ENCODE peak calls at places on chromosomes 16 and 17, in four cellular contexts. H, Q, X and S are unnamed samples.

GRCh38 chr17:39820541-39820940 is 43.6 kb downstream of the IKZF3 start:
- DNase-seq in Q (no peak), H (no peak), X (no peak), S (no peak)

GRCh38 chr17:78409191-78409621 is 30.8 kb downstream of the PGS1 start:
- DNase-seq in X (no peak), H (no peak), Q (no peak), S (no peak)

GRCh38 chr16:2765462-2766404 is 11.3 kb downstream of the ELOB start:
- DNase-seq in Q (no peak), X (no peak), H (no peak), S (no peak)

GRCh38 chr17:72205357-72205756 is 84.5 kb downstream of the SOX9 start:
- DNase-seq in X (no peak), H (no peak), Q (no peak), S (no peak)

GRCh38 chr16:53876811-53877210 is 172.9 kb downstream of the FTO start:
- DNase-seq in X (no peak), Q (no peak), H (no peak), S (no peak)

GRCh38 chr17:36592711-36593321 is 1.1 kb downstream of the DHRS11 start:
- DNase-seq in Q (no peak), X (no peak), H (no peak), S (peak)

GRCh38 chr16:89890200-89890599 is 16.8 kb downstream of the TCF25 start:
- DNase-seq in Q (no peak), X (no peak), H (no peak), S (no peak)

GRCh38 chr17:47240806-47241205 is 12.8 kb upstream of the ITGB3 start:
- DNase-seq in Q (no peak), H (no peak), X (no peak), S (no peak)

GRCh38 chr16:57480127-57480753 is 6.1 kb downstream of the DOK4 start:
- DNase-seq in H (no peak), Q (no peak), X (peak), S (peak)

GRCh38 chr17:77798481-77798880 is 160.0 kb upstream of the TNRC6C start:
- DNase-seq in Q (no peak), H (no peak), X (no peak), S (no peak)

GRCh38 chr17:62672957-62673356 is 45.5 kb downstream of the MRC2 start:
- DNase-seq in Q (no peak), X (no peak), H (no peak), S (no peak)

GRCh38 chr16:89958068-89958467 is 9.5 kb downstream of the DEF8 start:
- DNase-seq in Q (peak), H (no peak), X (peak), S (peak)

GRCh38 chr16:16064874-16065384 is 115.5 kb downstream of the ABCC1 start:
- DNase-seq in Q (no peak), H (no peak), X (no peak), S (no peak)

GRCh38 chr16:1117926-1118325 is 21.9 kb upstream of the C1QTNF8 start:
- DNase-seq in H (no peak), Q (no peak), X (no peak), S (no peak)

GRCh38 chr16:49959552-49960277 is 65.3 kb upstream of the CNEP1R1 start:
- DNase-seq in X (no peak), Q (no peak), H (no peak), S (no peak)

GRCh38 chr17:40158438-40158837 is 18.1 kb downstream of the CASC3 start:
- DNase-seq in X (no peak), Q (no peak), H (no peak), S (no peak)

GRCh38 chr16:54926166-54926838 is 4.4 kb upstream of the IRX5 start:
- DNase-seq in H (no peak), Q (no peak), X (no peak), S (no peak)

GRCh38 chr17:81273698-81274470 is 21.2 kb downstream of the SLC38A10 start:
- DNase-seq in H (no peak), X (no peak), Q (no peak), S (no peak)

GRCh38 chr16:83336630-83337029 is 471.1 kb upstream of the HSBP1 start:
- DNase-seq in Q (no peak), X (no peak), H (no peak), S (no peak)

GRCh38 chr17:28718317-28718672 is 627 bp upstream of the RAB34 start:
- DNase-seq in X (no peak), H (no peak), Q (no peak), S (no peak)

GRCh38 chr17:81153340-81153803 is 11.9 kb upstream of the PVALEF start:
- DNase-seq in X (peak), H (no peak), Q (no peak), S (no peak)

GRCh38 chr16:8631373-8631772 is 9.9 kb downstream of the METTL22 start:
- DNase-seq in Q (no peak), X (no peak), H (no peak), S (no peak)
- TF ChIP-seq TCF7L2 in Q (no peak), X (no peak), H (no peak), S (no peak)

GRCh38 chr17:79739148-79740062 is 8.7 kb downstream of the ENPP7 start:
- DNase-seq in H (no peak), Q (no peak), X (peak), S (peak)
- TF ChIP-seq TCF7L2 in H (no peak), Q (no peak), X (no peak), S (no peak)

GRCh38 chr16:81515281-81515680 is 70.7 kb downstream of the CMIP start:
- DNase-seq in Q (no peak), X (no peak), H (no peak), S (no peak)
- TF ChIP-seq TCF7L2 in Q (no peak), X (no peak), H (no peak), S (no peak)

GRCh38 chr17:57940653-57941329 is 14.4 kb downstream of the CUEDC1 start:
- DNase-seq in Q (no peak), X (no peak), H (no peak), S (no peak)
- TF ChIP-seq TCF7L2 in Q (no peak), X (no peak), H (no peak), S (no peak)

DNA sequence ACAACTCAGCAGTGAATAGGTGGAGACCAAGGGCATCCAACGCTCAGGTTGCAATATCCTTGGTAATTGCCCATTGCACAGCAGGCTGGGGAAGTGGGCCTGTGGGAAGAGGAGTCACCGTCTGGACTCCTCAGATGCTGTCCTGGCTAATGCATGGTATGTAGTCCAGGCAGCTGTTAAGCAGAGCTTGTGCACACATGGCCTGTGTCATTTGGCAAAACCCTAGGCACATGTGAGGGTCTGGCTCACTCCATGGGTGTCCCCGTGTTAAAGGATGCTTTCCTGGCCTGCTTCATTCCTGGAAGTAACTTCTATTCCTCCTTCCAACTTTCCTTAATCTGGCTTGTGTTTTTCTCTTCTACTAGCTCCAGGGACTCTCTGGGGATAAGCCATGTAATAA is 378.0 kb upstream of the CA10 start:
- DNase-seq in X (no peak), Q (no peak), H (no peak), S (no peak)
- TF ChIP-seq TCF7L2 in X (no peak), Q (no peak), H (no peak), S (no peak)

GRCh38 chr17:55709984-55710383 is 12.7 kb downstream of the TMEM100 start:
- DNase-seq in Q (no peak), H (no peak), X (no peak), S (no peak)

GRCh38 chr17:55709440-55709839 is 13.2 kb downstream of the TMEM100 start:
- DNase-seq in X (no peak), H (no peak), Q (no peak), S (no peak)

GRCh38 chr17:55708575-55708974 is 14.1 kb downstream of the TMEM100 start:
- DNase-seq in Q (no peak), H (no peak), X (no peak), S (no peak)

GRCh38 chr17:55710410-55710809 is 12.3 kb downstream of the TMEM100 start:
- DNase-seq in Q (no peak), H (no peak), X (no peak), S (no peak)

DNA sequence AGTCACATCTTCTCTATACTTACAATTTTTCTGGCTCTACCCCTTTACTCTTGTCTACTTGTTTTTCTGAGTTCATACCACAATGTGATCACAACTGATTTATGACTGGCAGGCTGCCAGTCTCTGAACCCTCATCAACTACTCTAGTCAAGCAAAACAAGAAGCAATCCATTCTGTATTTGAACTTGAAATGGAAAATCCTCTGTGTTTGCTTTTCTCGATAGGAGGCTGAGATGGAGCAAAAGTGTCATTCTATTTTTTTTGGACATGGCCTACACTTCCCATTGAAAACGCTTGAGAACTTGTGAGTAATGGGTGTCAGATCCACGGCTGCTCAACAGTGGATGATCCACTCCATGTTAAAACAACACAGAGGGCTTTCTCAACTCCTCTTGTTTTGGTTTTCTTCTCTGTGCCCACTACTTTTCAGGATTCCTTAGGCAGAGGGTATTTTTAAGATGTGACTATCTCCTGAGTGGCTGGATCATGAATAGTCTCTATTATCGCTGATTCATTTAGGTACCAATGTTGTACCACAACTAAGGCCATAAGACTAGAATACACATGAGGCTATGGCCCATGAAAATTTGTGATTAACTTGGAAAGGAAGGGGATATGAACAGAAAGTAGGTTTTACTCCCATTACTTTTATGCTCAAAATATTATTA is 11.7 kb downstream of the TMEM100 start:
- DNase-seq in Q (no peak), H (no peak), X (no peak), S (no peak)
- TF ChIP-seq TCF7L2 in Q (no peak), H (no peak), X (no peak), S (no peak)

DNA sequence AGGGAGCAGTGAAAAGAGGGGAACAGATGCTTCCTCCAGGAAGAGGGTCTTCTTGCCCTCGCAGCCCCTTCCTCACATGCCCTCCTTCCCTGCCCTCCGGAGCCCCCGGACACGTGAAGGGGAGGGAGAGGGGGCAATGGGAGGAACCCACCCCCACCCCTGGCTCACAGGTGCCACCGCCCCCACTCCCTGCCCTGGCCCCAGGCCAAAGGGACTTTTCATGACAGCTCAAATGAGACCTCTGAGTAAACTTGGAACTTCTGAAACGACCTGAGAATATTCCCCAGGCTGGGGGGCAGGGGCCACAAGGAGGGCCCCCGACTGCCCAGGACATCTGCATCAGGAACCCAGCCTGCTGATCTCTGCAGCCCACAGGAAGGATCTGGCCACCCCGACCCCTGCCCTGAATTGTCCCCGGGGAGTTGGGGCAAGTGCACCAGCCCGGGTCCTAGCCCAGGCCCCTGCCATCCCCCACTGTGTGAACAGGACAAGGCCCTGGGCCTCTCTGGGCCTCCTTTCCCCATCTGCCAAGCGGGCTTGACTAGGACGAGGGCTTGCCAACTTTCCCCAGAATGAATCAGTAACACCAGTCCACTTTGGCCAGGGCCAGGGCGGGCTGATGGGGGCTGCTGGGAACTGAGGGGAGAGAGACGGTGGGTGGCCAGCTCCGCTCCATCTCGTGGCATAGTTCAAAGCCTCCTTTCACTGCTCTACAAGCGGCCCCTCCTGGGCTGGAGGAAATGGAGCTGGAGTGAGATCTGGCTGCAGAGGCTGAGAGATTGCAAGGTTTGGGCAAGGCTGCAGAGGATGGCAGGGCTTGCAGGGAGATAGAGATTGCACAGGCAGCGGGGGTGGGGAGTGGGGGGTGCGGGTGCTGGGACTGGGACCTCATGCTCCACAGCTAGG is 3.8 kb downstream of the IL21R start:
- DNase-seq in Q (no peak), X (no peak), H (no peak), S (no peak)
- TF ChIP-seq TCF7L2 in Q (no peak), X (no peak), H (no peak), S (no peak)

GRCh38 chr17:45339646-45340605 is 23.1 kb upstream of the MAP3K14 start:
- DNase-seq in H (no peak), X (no peak), Q (no peak), S (no peak)
- TF ChIP-seq TCF7L2 in H (no peak), X (no peak), Q (no peak), S (no peak)

GRCh38 chr17:82322526-82323453 is 5.4 kb upstream of the CD7 start:
- DNase-seq in X (no peak), H (no peak), Q (no peak), S (no peak)
- TF ChIP-seq TCF7L2 in X (no peak), H (no peak), Q (no peak), S (no peak)